ENCODE peak calls at places on chromosomes 3 and 15, in nine cellular contexts. J is NB4, A is endothelial cell of umbilical vein, S is GM12878, O is IMR-90, Q is sigmoid colon, R is H1, F is prostate gland, H is A549. W is an unnamed sample.

GRCh38 chr15:44788748-44789147 is 52.4 kb downstream of the TRIM69 start:
- DNase-seq in F (no peak), Q (no peak), J (no peak), O (no peak), H (no peak), A (peak; percentile 77), R (no peak), S (no peak), W (no peak)

GRCh38 chr3:115659253-115659652 is 35.9 kb downstream of the GAP43 start:
- DNase-seq in F (no peak), A (no peak), O (no peak), R (no peak), H (no peak), S (no peak), Q (no peak), J (no peak), W (no peak)

GRCh38 chr3:21216598-21216997 is 534.4 kb downstream of the ZNF385D start:
- DNase-seq in S (no peak), Q (no peak), O (no peak), J (peak; percentile 4), R (no peak), A (no peak), H (no peak), F (no peak), W (no peak)

GRCh38 chr3:94024385-94024784 is 4.0 kb downstream of the STX19 start:
- DNase-seq in F (no peak), S (no peak), O (peak; percentile 24), A (no peak), H (no peak), J (no peak), R (no peak), Q (no peak), W (no peak)

GRCh38 chr15:62066663-62067447 is at the start of gene C2CD4A:
- DNase-seq in H (peak; percentile 27), O (peak; percentile 42), R (peak; percentile 67), S (no peak), A (peak; percentile 81), Q (peak; percentile 79), J (peak; percentile 52), F (peak; percentile 88), W (peak; percentile 59)

GRCh38 chr3:102536479-102536878 is 101.7 kb downstream of the ZPLD1 start:
- DNase-seq in S (no peak), F (peak; percentile 4), R (no peak), A (peak; percentile 30), H (peak; percentile 15), O (peak; percentile 33), J (peak; percentile 36), Q (no peak), W (no peak)

GRCh38 chr15:66670698-66671580 is 31.1 kb upstream of the SMAD6 start:
- DNase-seq in J (no peak), H (peak; percentile 59), O (no peak), R (peak; percentile 58), A (no peak), S (no peak), Q (no peak), F (peak; percentile 85), W (no peak)

GRCh38 chr3:129025691-129026435 is 24.8 kb downstream of the EFCC1 start:
- DNase-seq in S (no peak), J (no peak), H (no peak), O (no peak), A (no peak), Q (peak; percentile 89), F (no peak), R (no peak), W (no peak)

GRCh38 chr15:58440181-58440910 is 8.6 kb downstream of the LIPC start:
- DNase-seq in H (peak; percentile 89), J (no peak), O (peak; percentile 46), S (no peak), R (no peak), F (peak; percentile 50), Q (no peak), A (peak; percentile 90), W (no peak)

GRCh38 chr3:177446160-177446559 is 248.9 kb upstream of the TBL1XR1 start:
- DNase-seq in S (no peak), H (no peak), R (no peak), O (no peak), J (no peak), F (no peak), A (peak; percentile 68), Q (no peak), W (no peak)

GRCh38 chr15:81749667-81750360 is 296.0 kb downstream of the MEX3B start:
- DNase-seq in F (no peak), O (no peak), Q (no peak), H (no peak), J (no peak), S (no peak), R (no peak), A (no peak), W (no peak)

GRCh38 chr3:188294823-188295487 is 141.0 kb downstream of the LPP start:
- DNase-seq in O (peak; percentile 96), H (peak; percentile 50), Q (no peak), R (no peak), F (peak; percentile 27), S (no peak), A (peak; percentile 95), J (no peak), W (no peak)

GRCh38 chr3:4271834-4272233 is 31.3 kb upstream of the SETMAR start:
- DNase-seq in R (no peak), O (peak; percentile 38), S (no peak), H (peak; percentile 28), Q (no peak), J (peak; percentile 44), F (no peak), A (peak; percentile 35), W (no peak)

GRCh38 chr3:120688121-120688520 is 6.1 kb upstream of the HGD start:
- DNase-seq in J (no peak), O (peak; percentile 79), S (peak; percentile 55), A (no peak), F (no peak), H (no peak), R (no peak), Q (no peak), W (no peak)

DNA sequence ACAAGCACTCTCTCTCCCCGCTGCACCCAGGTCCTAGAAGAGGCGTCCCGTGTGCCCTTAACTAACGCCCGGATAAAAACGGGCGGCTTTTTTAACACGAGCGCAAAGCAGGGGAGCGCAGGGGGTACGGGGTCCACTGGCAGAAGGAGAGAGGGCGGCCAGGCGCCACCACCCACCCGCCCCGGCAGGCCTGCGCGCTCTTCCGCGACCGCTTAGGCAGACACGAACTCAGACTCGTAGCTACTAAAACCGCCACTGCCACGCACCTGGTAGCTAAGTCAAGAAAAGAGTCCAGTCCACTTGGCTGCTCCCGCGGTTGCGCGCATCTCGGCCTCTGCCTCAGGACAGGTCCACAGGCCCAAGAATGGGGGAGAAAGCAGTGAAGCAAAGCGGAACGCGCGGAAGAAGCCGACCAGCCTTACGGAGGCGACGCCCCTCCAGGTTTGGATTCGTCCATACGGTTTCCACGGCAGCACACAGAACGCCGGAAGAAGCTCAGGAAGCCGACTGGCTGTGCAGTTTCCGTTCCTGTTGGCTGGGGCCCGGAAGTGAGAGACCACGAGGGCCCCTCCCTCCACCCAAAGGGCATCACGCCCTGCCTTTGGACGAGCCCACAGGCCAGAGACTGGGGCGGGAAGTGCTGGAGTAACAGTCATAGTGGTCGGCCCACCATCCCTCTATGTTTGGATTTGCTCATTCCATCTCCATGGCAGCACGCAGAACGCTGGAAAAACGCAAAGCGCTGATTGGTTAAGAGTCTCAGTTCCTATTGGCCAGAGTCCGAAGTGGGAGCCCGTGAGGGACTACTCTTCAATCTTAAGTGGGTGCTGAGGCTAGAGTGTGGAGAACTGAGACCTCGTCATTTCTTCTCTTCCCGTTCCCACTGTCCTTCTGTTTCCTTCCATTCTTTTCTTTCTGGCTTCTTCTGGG is at the start of gene ULK4:
- DNase-seq in F (peak; percentile 96), Q (peak; percentile 99), S (peak; percentile 97), H (peak; percentile 78), R (peak; percentile 97), A (peak; percentile 100), J (peak; percentile 100), O (peak; percentile 100), W (peak; percentile 97)
- TF ChIP-seq POLR2A in F (peak; percentile 19), Q (no peak), S (peak; percentile 50), H (peak; percentile 37), R (no peak), A (peak; percentile 63), J (peak; percentile 56), O (peak; percentile 74), W (no peak)

GRCh38 chr3:157769378-157769777 is 266.2 kb upstream of the VEPH1 start:
- DNase-seq in A (no peak), F (no peak), Q (no peak), J (no peak), O (no peak), R (no peak), H (no peak), S (no peak), W (no peak)
- TF ChIP-seq CTCF in A (no peak), F (no peak), Q (no peak), J (no peak), O (no peak), R (peak; percentile 38), H (no peak), S (no peak), W (no peak)

DNA sequence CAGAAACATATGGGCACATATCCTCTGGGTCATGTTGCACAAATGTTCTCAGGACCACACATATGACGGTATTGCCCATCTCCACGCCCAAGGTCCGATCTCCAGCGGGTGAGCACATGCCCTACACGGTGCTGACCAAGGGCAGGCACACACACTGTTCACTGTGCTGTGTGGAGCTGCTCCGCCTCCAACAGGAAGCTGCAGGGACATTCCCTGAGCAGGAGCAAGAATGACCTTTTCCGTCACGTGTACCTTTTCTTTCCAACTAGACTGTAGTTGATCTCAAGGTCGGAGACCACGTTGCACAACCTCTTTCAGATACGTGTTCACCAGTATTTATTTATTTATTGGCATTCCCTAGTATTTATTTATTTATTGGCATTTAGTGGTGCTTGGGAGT is 41.7 kb upstream of the B3GNT5 start:
- DNase-seq in R (no peak), H (no peak), O (no peak), S (no peak), F (no peak), Q (peak; percentile 69), J (no peak), A (no peak), W (no peak)
- TF ChIP-seq POLR2A in R (no peak), H (no peak), O (no peak), S (no peak), F (no peak), Q (no peak), J (no peak), A (no peak), W (no peak)

DNA sequence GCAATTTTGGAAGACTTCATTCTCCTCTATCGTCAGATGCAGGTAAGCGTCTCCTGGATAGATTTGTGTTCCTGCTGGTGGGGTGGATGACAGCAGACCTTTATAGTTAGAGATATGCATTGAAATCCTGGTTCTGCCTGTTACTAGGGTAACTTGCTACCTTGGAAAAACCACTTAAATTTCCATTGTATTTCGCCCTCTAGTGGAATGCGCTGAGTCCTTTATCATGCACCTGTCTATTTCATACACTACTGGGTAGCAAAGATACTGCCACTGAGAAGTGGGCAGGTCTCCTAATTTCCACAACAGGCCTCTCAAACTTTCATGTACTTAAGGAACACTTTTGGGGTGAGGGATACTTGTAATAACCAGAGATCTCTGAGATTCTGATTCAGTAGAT is 209.5 kb upstream of the SUCLG2 start:
- DNase-seq in J (peak; percentile 24), A (peak; percentile 9), F (no peak), R (no peak), S (no peak), Q (no peak), O (peak; percentile 16), H (peak; percentile 6), W (no peak)
- TF ChIP-seq CTCF in J (peak; percentile 28), A (peak; percentile 11), F (no peak), R (peak; percentile 64), S (peak; percentile 16), Q (no peak), O (peak; percentile 34), H (peak; percentile 27), W (no peak)

W was measured in uterus.